ENCODE peak calls at places on chromosome 18, in five cellular contexts. V is GM12892, W is iPS-NIHi11, N is HFFc6, B is HT-29. P is an unnamed sample.

GRCh38 chr18:74775239-74775638 is 177.6 kb downstream of the ZNF407 start:
- DNase-seq in V (no peak), W (no peak), N (peak; percentile 49), B (no peak), P (no peak)

GRCh38 chr18:79986726-79987125 is 1.6 kb downstream of the TXNL4A start:
- DNase-seq in V (no peak), W (no peak), N (no peak), B (no peak), P (no peak)

GRCh38 chr18:36672437-36673344 is 156.1 kb downstream of the TPGS2 start:
- DNase-seq in V (no peak), W (no peak), N (peak; percentile 42), B (no peak), P (no peak)

GRCh38 chr18:21444465-21445023 is 156.0 kb downstream of the ESCO1 start:
- DNase-seq in V (peak; percentile 12), W (peak; percentile 63), N (peak; percentile 48), B (peak; percentile 54), P (peak; percentile 48)

GRCh38 chr18:42298744-42299685 is 344.0 kb downstream of the PIK3C3 start:
- DNase-seq in V (peak; percentile 13), W (peak; percentile 75), N (peak; percentile 69), B (peak; percentile 65), P (peak; percentile 75)

GRCh38 chr18:75687626-75688025 is 260.1 kb upstream of the SMIM21 start:
- DNase-seq in V (no peak), W (no peak), N (no peak), B (no peak), P (no peak)

GRCh38 chr18:64566461-64566860 is 417.6 kb upstream of the LINC00305 start:
- DNase-seq in V (no peak), W (no peak), N (no peak), B (no peak), P (no peak)

GRCh38 chr18:77115461-77115907 is 17.1 kb downstream of the MBP start:
- DNase-seq in V (no peak), W (no peak), N (no peak), B (peak; percentile 24), P (no peak)

GRCh38 chr18:58785171-58785805 is 79.4 kb upstream of the ZNF532 start:
- DNase-seq in V (no peak), W (no peak), N (peak; percentile 91), B (peak; percentile 85), P (peak; percentile 56)

GRCh38 chr18:75679347-75679746 is 251.8 kb upstream of the SMIM21 start:
- DNase-seq in V (no peak), W (no peak), N (no peak), B (no peak), P (no peak)

GRCh38 chr18:7577706-7578105 is 10.6 kb downstream of the PTPRM start:
- DNase-seq in V (no peak), W (peak; percentile 69), N (peak; percentile 68), B (no peak), P (peak; percentile 86)

GRCh38 chr18:75582406-75582821 is 154.9 kb upstream of the SMIM21 start:
- DNase-seq in V (no peak), W (no peak), N (no peak), B (no peak), P (no peak)

GRCh38 chr18:2906522-2907458 is 60.0 kb downstream of the EMILIN2 start:
- DNase-seq in V (peak; percentile 71), W (peak; percentile 88), N (no peak), B (peak; percentile 41), P (peak; percentile 46)

GRCh38 chr18:74477771-74478170 is 18.4 kb upstream of the CNDP2 start:
- DNase-seq in V (no peak), W (no peak), N (no peak), B (no peak), P (no peak)

GRCh38 chr18:28766027-28766426 is 589.1 kb upstream of the CDH2 start:
- DNase-seq in V (no peak), W (no peak), N (peak; percentile 7), B (no peak), P (no peak)

GRCh38 chr18:64100136-64100922 is 48.6 kb downstream of the LINC00305 start:
- DNase-seq in V (no peak), W (no peak), N (no peak), B (no peak), P (no peak)

GRCh38 chr18:62187543-62188378 is 706 bp downstream of the RELCH start:
- DNase-seq in V (peak; percentile 8), W (peak; percentile 23), N (peak; percentile 23), B (no peak), P (peak; percentile 41)

GRCh38 chr18:51266736-51267135 is 69.3 kb upstream of the MEX3C start:
- DNase-seq in V (no peak), W (no peak), N (no peak), B (no peak), P (no peak)

GRCh38 chr18:35998967-35999366 is 26.5 kb downstream of the RMP24 start:
- DNase-seq in V (no peak), W (no peak), N (no peak), B (peak; percentile 11), P (no peak)

GRCh38 chr18:29225351-29225750 is 1048.4 kb upstream of the CDH2 start:
- DNase-seq in V (no peak), W (no peak), N (no peak), B (no peak), P (no peak)

GRCh38 chr18:80181642-80182461 is 65.5 kb downstream of the PARD6G start:
- DNase-seq in V (no peak), W (no peak), N (no peak), B (no peak), P (no peak)

P was measured in H9.